ENCODE peak calls at places on chromosomes 3 and 15, in seven cellular contexts. O is fibroblast of lung, M is pancreas, F is left ventricle myocardium inferior, S is BJ, L is mucosa of descending colon, B is mammary epithelial cell. E is an unnamed sample.
A peak's percentile ranks its signal among the peaks of the same experiment; 100 is the strongest.

GRCh38 chr3:15810702-15811101 is 12.9 kb upstream of the ANKRD28 start:
- DNase-seq in O (no peak), M (no peak), F (no peak), S (no peak), L (no peak), B (no peak), E (no peak)

GRCh38 chr3:32591960-32592462 is 21.4 kb upstream of the DYNC1LI1 start:
- DNase-seq in O (no peak), M (no peak), F (no peak), S (no peak), L (no peak), B (no peak), E (no peak)

GRCh38 chr3:30193625-30194044 is 412.8 kb upstream of the TGFBR2 start:
- DNase-seq in O (no peak), M (no peak), F (no peak), S (no peak), L (no peak), B (no peak), E (no peak)

GRCh38 chr15:85073556-85074194 is 92.0 kb downstream of the PDE8A start:
- DNase-seq in O (no peak), M (no peak), F (no peak), S (no peak), L (no peak), B (peak; percentile 55), E (no peak)

GRCh38 chr3:67654832-67655152 is 380 bp upstream of the SUCLG2 start:
- DNase-seq in O (no peak), M (no peak), F (no peak), S (no peak), L (no peak), B (no peak), E (peak; percentile 5)

GRCh38 chr3:87260270-87260669 is 16.1 kb downstream of the POU1F1 start:
- DNase-seq in O (peak; percentile 63), M (peak; percentile 17), F (no peak), S (peak; percentile 3), L (no peak), B (peak; percentile 24), E (peak; percentile 26)

GRCh38 chr3:143668924-143669790 is 179.1 kb downstream of the SLC9A9 start:
- DNase-seq in O (peak; percentile 53), M (no peak), F (no peak), S (no peak), L (no peak), B (no peak), E (no peak)

GRCh38 chr3:29410660-29411405 is 130.0 kb downstream of the RBMS3 start:
- DNase-seq in O (peak; percentile 13), M (no peak), F (no peak), S (no peak), L (no peak), B (no peak), E (no peak)

GRCh38 chr15:66498501-66499386 is 1.2 kb upstream of the SNAPC5 start:
- DNase-seq in O (peak; percentile 70), M (no peak), F (no peak), S (no peak), L (no peak), B (no peak), E (no peak)

GRCh38 chr3:16318216-16318615 is 53.2 kb downstream of the OXNAD1 start:
- DNase-seq in O (peak; percentile 82), M (no peak), F (no peak), S (no peak), L (no peak), B (no peak), E (no peak)

GRCh38 chr15:78021761-78022160 is 55.8 kb downstream of the TBC1D2B start:
- DNase-seq in O (no peak), M (no peak), F (no peak), S (no peak), L (no peak), B (no peak), E (no peak)

GRCh38 chr15:56248276-56248675 is 4.6 kb upstream of the RFX7 start:
- DNase-seq in O (no peak), M (no peak), F (no peak), S (no peak), L (no peak), B (no peak), E (no peak)

GRCh38 chr3:184338538-184338945 is 1.1 kb downstream of the FAM131A start:
- DNase-seq in O (peak; percentile 83), M (peak; percentile 46), F (peak; percentile 85), S (no peak), L (peak; percentile 69), B (no peak), E (peak; percentile 56)

GRCh38 chr15:71485094-71485693 is 325.2 kb upstream of the NR2E3 start:
- DNase-seq in O (no peak), M (no peak), F (no peak), S (no peak), L (no peak), B (no peak), E (no peak)

GRCh38 chr3:45473841-45474240 is 85.5 kb downstream of the LARS2 start:
- DNase-seq in O (peak; percentile 18), M (no peak), F (no peak), S (no peak), L (no peak), B (no peak), E (no peak)

GRCh38 chr3:113696658-113697191 is 283 bp upstream of the USF3 start:
- DNase-seq in O (peak; percentile 99), M (peak; percentile 99), F (peak; percentile 99), S (peak; percentile 99), L (peak; percentile 100), B (peak; percentile 100), E (peak; percentile 100)

GRCh38 chr15:75928680-75929608 is 25.3 kb downstream of the FBXO22 start:
- DNase-seq in O (peak; percentile 39), M (peak; percentile 34), F (no peak), S (no peak), L (no peak), B (no peak), E (no peak)

GRCh38 chr15:60299452-60300047 is 98.2 kb downstream of the ANXA2 start:
- DNase-seq in O (peak; percentile 5), M (no peak), F (no peak), S (no peak), L (peak; percentile 53), B (peak; percentile 56), E (peak; percentile 49)

GRCh38 chr15:83323296-83323711 is 38.8 kb upstream of the BNC1 start:
- DNase-seq in O (peak; percentile 95), M (peak; percentile 18), F (no peak), S (peak; percentile 68), L (no peak), B (peak; percentile 60), E (no peak)

GRCh38 chr15:96553931-96554330 is 223.4 kb downstream of the NR2F2 start:
- DNase-seq in O (no peak), M (no peak), F (no peak), S (no peak), L (no peak), B (peak; percentile 8), E (no peak)

GRCh38 chr15:71559616-71560015 is 250.7 kb upstream of the NR2E3 start:
- DNase-seq in O (no peak), M (no peak), F (no peak), S (no peak), L (no peak), B (peak; percentile 61), E (no peak)

GRCh38 chr3:115676336-115676735 is 53.0 kb downstream of the GAP43 start:
- DNase-seq in O (no peak), M (no peak), F (no peak), S (no peak), L (no peak), B (no peak), E (no peak)

GRCh38 chr3:115670911-115671310 is 47.6 kb downstream of the GAP43 start:
- DNase-seq in O (no peak), M (no peak), F (no peak), S (no peak), L (no peak), B (no peak), E (no peak)

GRCh38 chr3:115671761-115672455 is 48.6 kb downstream of the GAP43 start:
- DNase-seq in O (peak; percentile 50), M (no peak), F (no peak), S (no peak), L (no peak), B (no peak), E (no peak)

DNA sequence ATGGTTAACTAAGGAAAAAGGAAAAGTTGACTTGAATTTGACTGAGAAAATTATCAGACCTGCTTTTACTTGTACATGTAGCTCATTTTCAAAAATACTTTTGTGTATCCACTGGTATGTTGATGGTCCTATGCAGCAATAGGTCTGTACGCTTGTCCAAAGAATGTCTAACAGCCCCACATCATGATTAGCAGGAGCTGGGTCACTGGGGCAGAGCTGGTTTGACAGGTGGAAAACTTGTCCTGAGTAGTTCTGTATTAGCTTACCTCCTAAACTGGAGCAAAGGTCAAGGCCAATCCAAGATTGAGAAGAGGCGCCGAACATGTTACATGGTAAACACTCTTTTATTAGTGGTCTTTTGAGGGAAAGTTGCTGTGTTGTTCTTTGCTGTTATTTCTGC is 50.5 kb downstream of the GAP43 start:
- DNase-seq in O (no peak), M (no peak), F (no peak), S (no peak), L (no peak), B (no peak), E (no peak)
- H3K4me3 ChIP-seq in O (no peak overlapping the region), M (no peak overlapping the region), F (no peak overlapping the region), S (no peak overlapping the region), L (no peak overlapping the region), B (no peak overlapping the region), E (no peak overlapping the region)

DNA sequence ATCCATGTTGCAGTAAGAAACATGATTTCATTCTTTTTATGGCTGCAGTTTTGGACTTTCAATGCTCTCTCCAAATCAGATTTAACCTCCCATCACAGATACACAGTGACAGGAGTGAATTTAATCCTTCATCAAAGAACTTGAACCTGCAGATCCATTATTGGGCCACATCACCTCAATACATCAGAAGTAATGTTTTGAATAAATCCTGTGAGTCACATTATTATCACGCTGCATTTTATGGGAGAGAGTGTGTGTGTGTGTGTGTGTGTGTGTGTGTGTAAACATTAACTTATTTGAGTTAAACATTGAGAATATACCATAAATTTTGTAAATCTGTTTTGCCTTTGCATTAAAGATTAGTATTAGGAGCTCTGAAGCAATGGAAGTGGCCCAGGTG is 316.7 kb downstream of the FOXP1 start:
- DNase-seq in O (no peak), M (no peak), F (no peak), S (no peak), L (no peak), B (no peak), E (no peak)
- TF ChIP-seq CTCF in O (no peak), M (no peak), F (no peak), S (no peak), L (no peak), B (no peak), E (no peak)

DNA sequence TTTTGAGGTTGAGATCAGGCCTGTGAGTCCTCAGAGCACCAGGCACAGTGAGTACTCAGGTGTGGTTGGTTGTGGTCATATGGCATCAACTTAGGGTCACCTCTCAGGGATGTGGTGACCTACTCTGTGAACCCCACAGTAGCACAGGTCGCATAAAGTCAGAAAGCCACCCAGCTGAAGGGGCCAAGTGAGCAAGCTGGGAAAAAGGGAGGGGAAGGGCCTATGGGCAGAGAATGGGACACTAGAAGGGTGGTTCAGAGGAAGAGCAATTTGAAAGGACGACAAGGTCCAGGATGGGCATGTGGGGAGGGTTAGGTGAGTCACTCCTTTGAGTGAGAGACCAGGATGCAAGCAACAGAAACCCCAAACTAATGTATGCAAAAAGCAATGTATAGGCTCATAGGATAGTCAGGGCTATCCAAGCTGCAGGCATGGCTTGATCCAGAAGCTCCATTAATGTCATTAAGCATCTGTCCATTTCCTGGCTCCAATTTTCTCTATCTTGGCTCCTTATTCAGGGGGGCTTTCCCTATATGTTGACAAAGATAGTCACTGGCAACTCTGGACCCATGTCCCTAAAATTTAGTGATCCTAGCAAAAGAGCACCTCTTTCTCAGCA is 33.5 kb downstream of the HMCES start:
- DNase-seq in O (peak; percentile 23), M (no peak), F (no peak), S (no peak), L (no peak), B (peak; percentile 57), E (no peak)
- H3K4me3 ChIP-seq in O (no peak overlapping the region), M (no peak overlapping the region), F (no peak overlapping the region), S (no peak overlapping the region), L (no peak overlapping the region), B (no peak overlapping the region), E (no peak overlapping the region)

GRCh38 chr3:100007313-100007712 is 107.0 kb downstream of the FILIP1L start:
- DNase-seq in O (no peak), M (no peak), F (no peak), S (no peak), L (no peak), B (no peak), E (no peak)
- TF ChIP-seq CTCF in O (no peak), M (no peak), F (no peak), S (no peak), L (no peak), B (no peak), E (no peak)

E was measured in prostate gland.